ENCODE peak calls at places on chromosomes 7 and 10, in six cellular contexts. One of them, this sample, is unnamed.
A peak's percentile ranks its signal among the peaks of the same experiment; 100 is the strongest.

GRCh38 chr7:72540106-72540611 is 128.0 kb upstream of the CALN1 start:
- DNase-seq in sigmoid colon: no peak
- DNase-seq in ovary: no peak
- DNase-seq in transverse colon: no peak
- DNase-seq in WERI-Rb-1: no peak
- DNase-seq in heart left ventricle: no peak
- DNase-seq in this sample: no peak

GRCh38 chr7:135620980-135621850 is 41.1 kb upstream of the STMP1 start:
- DNase-seq in transverse colon: peak; percentile 13
- DNase-seq in ovary: peak; percentile 23
- DNase-seq in heart left ventricle: peak; percentile 21
- DNase-seq in WERI-Rb-1: peak; percentile 34
- DNase-seq in sigmoid colon: no peak
- DNase-seq in this sample: no peak

GRCh38 chr7:1977059-1977875 is 255.5 kb downstream of the MAD1L1 start:
- DNase-seq in transverse colon: no peak
- DNase-seq in WERI-Rb-1: no peak
- DNase-seq in sigmoid colon: no peak
- DNase-seq in heart left ventricle: no peak
- DNase-seq in ovary: no peak
- DNase-seq in this sample: peak; percentile 65

GRCh38 chr10:94315975-94316464 is 46.7 kb downstream of the NOC3L start:
- DNase-seq in ovary: no peak
- DNase-seq in WERI-Rb-1: no peak
- DNase-seq in transverse colon: no peak
- DNase-seq in heart left ventricle: no peak
- DNase-seq in sigmoid colon: no peak
- DNase-seq in this sample: no peak

GRCh38 chr10:22316286-22317120 is at the start of gene COMMD3:
- DNase-seq in WERI-Rb-1: peak; percentile 75
- DNase-seq in transverse colon: peak; percentile 88
- DNase-seq in sigmoid colon: peak; percentile 96
- DNase-seq in heart left ventricle: peak; percentile 90
- DNase-seq in ovary: peak; percentile 87
- DNase-seq in this sample: peak; percentile 95

GRCh38 chr10:101793526-101793925 is 10.3 kb upstream of the NPM3 start:
- DNase-seq in WERI-Rb-1: no peak
- DNase-seq in ovary: no peak
- DNase-seq in transverse colon: no peak
- DNase-seq in heart left ventricle: no peak
- DNase-seq in sigmoid colon: no peak
- DNase-seq in this sample: peak; percentile 61

GRCh38 chr7:152292897-152293296 is 142.9 kb downstream of the KMT2C start:
- DNase-seq in sigmoid colon: no peak
- DNase-seq in ovary: no peak
- DNase-seq in transverse colon: no peak
- DNase-seq in heart left ventricle: no peak
- DNase-seq in WERI-Rb-1: no peak
- DNase-seq in this sample: no peak

GRCh38 chr7:113306302-113306701 is 187.9 kb upstream of the SMIM30 start:
- DNase-seq in sigmoid colon: no peak
- DNase-seq in ovary: no peak
- DNase-seq in heart left ventricle: no peak
- DNase-seq in transverse colon: no peak
- DNase-seq in WERI-Rb-1: no peak
- DNase-seq in this sample: no peak

GRCh38 chr7:117320523-117320922 is 2.3 kb downstream of the WNT2 start:
- DNase-seq in WERI-Rb-1: no peak
- DNase-seq in ovary: no peak
- DNase-seq in transverse colon: no peak
- DNase-seq in sigmoid colon: no peak
- DNase-seq in heart left ventricle: no peak
- DNase-seq in this sample: no peak

GRCh38 chr7:149621776-149622175 is 124.2 kb upstream of the ZNF746 start:
- DNase-seq in sigmoid colon: no peak
- DNase-seq in WERI-Rb-1: no peak
- DNase-seq in transverse colon: no peak
- DNase-seq in heart left ventricle: no peak
- DNase-seq in ovary: no peak
- DNase-seq in this sample: no peak

GRCh38 chr10:131651674-131652093 is 249.1 kb upstream of the PPP2R2D start:
- DNase-seq in transverse colon: no peak
- DNase-seq in WERI-Rb-1: no peak
- DNase-seq in ovary: no peak
- DNase-seq in heart left ventricle: no peak
- DNase-seq in sigmoid colon: no peak
- DNase-seq in this sample: no peak

GRCh38 chr7:140310337-140311002 is 87.9 kb downstream of the SLC37A3 start:
- DNase-seq in WERI-Rb-1: no peak
- DNase-seq in heart left ventricle: no peak
- DNase-seq in transverse colon: no peak
- DNase-seq in sigmoid colon: no peak
- DNase-seq in ovary: no peak
- DNase-seq in this sample: no peak

GRCh38 chr7:128755816-128756476 is 16.8 kb downstream of the CALU start:
- DNase-seq in heart left ventricle: no peak
- DNase-seq in WERI-Rb-1: no peak
- DNase-seq in sigmoid colon: peak; percentile 87
- DNase-seq in transverse colon: no peak
- DNase-seq in ovary: no peak
- DNase-seq in this sample: no peak

GRCh38 chr7:114086491-114086905 is 167.7 kb upstream of the PPP1R3A start:
- DNase-seq in ovary: peak; percentile 37
- DNase-seq in sigmoid colon: peak; percentile 75
- DNase-seq in WERI-Rb-1: peak; percentile 42
- DNase-seq in transverse colon: peak; percentile 49
- DNase-seq in heart left ventricle: peak; percentile 18
- DNase-seq in this sample: peak; percentile 55

GRCh38 chr10:132446661-132447445 is 49.9 kb downstream of the PWWP2B start:
- DNase-seq in WERI-Rb-1: peak; percentile 88
- DNase-seq in transverse colon: peak; percentile 90
- DNase-seq in sigmoid colon: no peak
- DNase-seq in heart left ventricle: no peak
- DNase-seq in ovary: peak; percentile 67
- DNase-seq in this sample: peak; percentile 78

GRCh38 chr7:47323904-47324303 is 258.0 kb downstream of the TNS3 start:
- DNase-seq in WERI-Rb-1: no peak
- DNase-seq in heart left ventricle: no peak
- DNase-seq in transverse colon: no peak
- DNase-seq in sigmoid colon: no peak
- DNase-seq in ovary: no peak
- DNase-seq in this sample: no peak
- H3K36me3 ChIP-seq in WERI-Rb-1: no peaks in the 10 kb centered on the region
- H3K36me3 ChIP-seq in heart left ventricle: peaks cover 13% of the 10 kb centered on the region
- H3K36me3 ChIP-seq in transverse colon: peaks cover 6% of the 10 kb centered on the region
- H3K36me3 ChIP-seq in sigmoid colon: peaks cover 16% of the 10 kb centered on the region
- H3K36me3 ChIP-seq in ovary: no peaks in the 10 kb centered on the region
- H3K36me3 ChIP-seq in this sample: no peaks in the 10 kb centered on the region

GRCh38 chr7:98137826-98138151 is 31.1 kb downstream of the LMTK2 start:
- DNase-seq in ovary: no peak
- DNase-seq in transverse colon: no peak
- DNase-seq in sigmoid colon: no peak
- DNase-seq in WERI-Rb-1: no peak
- DNase-seq in heart left ventricle: no peak
- DNase-seq in this sample: no peak

GRCh38 chr7:98137134-98137825 is 30.6 kb downstream of the LMTK2 start:
- DNase-seq in sigmoid colon: no peak
- DNase-seq in ovary: no peak
- DNase-seq in heart left ventricle: no peak
- DNase-seq in WERI-Rb-1: no peak
- DNase-seq in transverse colon: no peak
- DNase-seq in this sample: no peak

GRCh38 chr7:98134420-98134819 is 27.8 kb downstream of the LMTK2 start:
- DNase-seq in WERI-Rb-1: no peak
- DNase-seq in transverse colon: no peak
- DNase-seq in sigmoid colon: no peak
- DNase-seq in heart left ventricle: no peak
- DNase-seq in ovary: no peak
- DNase-seq in this sample: no peak

GRCh38 chr7:98135984-98136383 is 29.3 kb downstream of the LMTK2 start:
- DNase-seq in sigmoid colon: no peak
- DNase-seq in heart left ventricle: no peak
- DNase-seq in WERI-Rb-1: no peak
- DNase-seq in ovary: no peak
- DNase-seq in transverse colon: no peak
- DNase-seq in this sample: no peak

GRCh38 chr7:98136423-98136822 is 29.8 kb downstream of the LMTK2 start:
- DNase-seq in ovary: no peak
- DNase-seq in heart left ventricle: no peak
- DNase-seq in WERI-Rb-1: no peak
- DNase-seq in transverse colon: no peak
- DNase-seq in sigmoid colon: no peak
- DNase-seq in this sample: no peak
- H3K4me3 ChIP-seq in ovary: no peak overlapping the region
- H3K4me3 ChIP-seq in heart left ventricle: no peak overlapping the region
- H3K4me3 ChIP-seq in WERI-Rb-1: no peak overlapping the region
- H3K4me3 ChIP-seq in transverse colon: no peak overlapping the region
- H3K4me3 ChIP-seq in sigmoid colon: no peak overlapping the region
- H3K4me3 ChIP-seq in this sample: no peak overlapping the region

DNA sequence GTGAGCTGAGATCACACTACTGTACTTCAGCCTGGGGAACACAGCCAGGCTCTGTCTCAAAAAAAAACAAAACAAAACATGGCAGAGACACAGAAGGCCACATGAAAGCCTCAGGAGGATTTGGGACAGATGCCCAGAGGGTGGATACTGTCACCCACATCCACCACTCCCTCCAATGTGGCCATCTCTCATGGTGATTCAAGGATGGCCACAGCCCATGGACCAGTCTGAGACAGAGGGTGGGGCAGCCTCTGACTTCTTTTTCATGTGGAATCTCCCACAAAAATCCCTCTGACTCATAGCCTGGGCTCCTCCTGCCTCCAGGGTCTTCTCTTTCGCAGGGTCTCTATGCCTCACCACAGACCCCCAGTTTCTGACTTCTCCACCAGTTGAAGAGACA is 59.0 kb upstream of the GTF2I start:
- DNase-seq in WERI-Rb-1: no peak
- DNase-seq in sigmoid colon: no peak
- DNase-seq in transverse colon: no peak
- DNase-seq in heart left ventricle: no peak
- DNase-seq in ovary: no peak
- DNase-seq in this sample: no peak
- H3K36me3 ChIP-seq in WERI-Rb-1: peaks cover 93% of the 10 kb centered on the region
- H3K36me3 ChIP-seq in sigmoid colon: peaks cover 78% of the 10 kb centered on the region
- H3K36me3 ChIP-seq in transverse colon: no peaks in the 10 kb centered on the region
- H3K36me3 ChIP-seq in heart left ventricle: peaks cover 45% of the 10 kb centered on the region
- H3K36me3 ChIP-seq in ovary: no peaks in the 10 kb centered on the region
- H3K36me3 ChIP-seq in this sample: no peaks in the 10 kb centered on the region

GRCh38 chr10:88661577-88661976 is 2.7 kb upstream of the LIPF start:
- DNase-seq in heart left ventricle: no peak
- DNase-seq in WERI-Rb-1: no peak
- DNase-seq in ovary: no peak
- DNase-seq in sigmoid colon: no peak
- DNase-seq in transverse colon: no peak
- DNase-seq in this sample: no peak

GRCh38 chr10:88657901-88658300 is 6.3 kb upstream of the LIPF start:
- DNase-seq in heart left ventricle: no peak
- DNase-seq in ovary: no peak
- DNase-seq in transverse colon: no peak
- DNase-seq in sigmoid colon: no peak
- DNase-seq in WERI-Rb-1: no peak
- DNase-seq in this sample: no peak

GRCh38 chr10:88661018-88661417 is 3.2 kb upstream of the LIPF start:
- DNase-seq in ovary: no peak
- DNase-seq in sigmoid colon: no peak
- DNase-seq in transverse colon: no peak
- DNase-seq in WERI-Rb-1: no peak
- DNase-seq in heart left ventricle: no peak
- DNase-seq in this sample: no peak

GRCh38 chr10:88660593-88660884 is 3.7 kb upstream of the LIPF start:
- DNase-seq in ovary: no peak
- DNase-seq in WERI-Rb-1: no peak
- DNase-seq in heart left ventricle: no peak
- DNase-seq in sigmoid colon: no peak
- DNase-seq in transverse colon: no peak
- DNase-seq in this sample: no peak

DNA sequence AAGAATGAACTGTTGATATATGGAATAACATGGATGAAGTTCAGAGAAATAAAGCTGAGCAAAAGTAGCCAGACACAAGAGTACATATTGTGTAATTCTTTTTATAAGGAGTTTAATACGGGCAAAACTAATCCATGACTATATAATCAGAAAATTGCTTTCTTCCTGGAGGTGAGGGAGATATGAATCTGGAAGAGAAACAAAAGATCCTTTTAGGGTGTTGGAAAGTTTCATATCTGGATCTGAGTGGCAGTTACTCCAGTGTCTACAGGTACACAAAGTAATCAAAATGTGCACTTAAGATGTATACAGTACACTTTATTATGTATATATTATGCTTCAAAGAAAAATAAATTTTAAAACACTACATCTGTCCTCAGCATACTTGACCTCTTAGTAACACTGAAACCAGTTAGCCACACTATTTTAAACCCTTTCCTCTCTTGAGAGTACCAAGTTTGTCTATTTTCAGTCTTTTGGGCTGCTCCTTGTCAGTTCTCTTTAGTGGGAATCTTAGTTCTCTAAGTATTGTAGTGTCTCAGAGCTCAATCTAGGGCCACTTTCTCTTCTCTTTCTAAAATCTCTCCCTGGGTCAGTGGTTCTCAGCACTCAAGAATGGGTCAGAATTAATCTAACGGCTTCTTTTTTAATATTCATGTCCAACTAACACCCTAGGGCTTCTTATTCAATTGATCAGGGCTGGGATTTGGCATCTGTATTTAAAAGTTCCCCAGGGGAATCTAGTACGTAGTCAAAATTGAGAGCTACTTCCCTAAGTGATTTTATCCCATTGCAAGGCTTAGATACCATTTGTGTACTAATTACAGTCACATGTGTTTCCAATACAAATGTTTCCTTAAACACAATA is 4.3 kb upstream of the LIPF start:
- DNase-seq in heart left ventricle: no peak
- DNase-seq in ovary: no peak
- DNase-seq in WERI-Rb-1: no peak
- DNase-seq in sigmoid colon: no peak
- DNase-seq in transverse colon: no peak
- DNase-seq in this sample: no peak
- H3K4me3 ChIP-seq in heart left ventricle: no peak overlapping the region
- H3K4me3 ChIP-seq in ovary: no peak overlapping the region
- H3K4me3 ChIP-seq in WERI-Rb-1: no peak overlapping the region
- H3K4me3 ChIP-seq in sigmoid colon: no peak overlapping the region
- H3K4me3 ChIP-seq in transverse colon: no peak overlapping the region
- H3K4me3 ChIP-seq in this sample: no peak overlapping the region

DNA sequence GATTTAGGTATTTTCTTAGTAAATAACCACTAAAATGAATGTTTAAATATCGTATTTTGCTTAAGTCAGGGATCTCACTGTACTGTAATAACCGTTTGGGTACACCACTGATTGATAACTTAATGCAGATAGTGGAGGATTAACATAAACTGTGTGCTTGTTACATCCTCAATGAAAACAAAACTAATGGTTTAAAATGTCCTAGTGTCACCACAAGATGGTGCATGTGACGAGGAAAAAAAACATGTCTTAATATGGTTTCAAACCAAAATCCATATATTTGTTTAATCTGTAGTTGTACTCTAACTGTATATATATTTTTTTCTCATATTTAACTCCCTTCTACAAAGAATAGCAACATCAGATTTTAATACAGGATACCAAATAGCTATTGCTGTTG is 19.2 kb downstream of the ARMC10 start:
- DNase-seq in ovary: no peak
- DNase-seq in heart left ventricle: no peak
- DNase-seq in sigmoid colon: no peak
- DNase-seq in transverse colon: no peak
- DNase-seq in WERI-Rb-1: no peak
- DNase-seq in this sample: no peak
- H3K36me3 ChIP-seq in ovary: no peaks in the 10 kb centered on the region
- H3K36me3 ChIP-seq in heart left ventricle: peaks cover 73% of the 10 kb centered on the region
- H3K36me3 ChIP-seq in sigmoid colon: peaks cover 64% of the 10 kb centered on the region
- H3K36me3 ChIP-seq in transverse colon: peaks cover 16% of the 10 kb centered on the region
- H3K36me3 ChIP-seq in WERI-Rb-1: peaks cover 13% of the 10 kb centered on the region
- H3K36me3 ChIP-seq in this sample: peaks cover 3% of the 10 kb centered on the region

This sample was measured in aorta.